ENCODE peak calls at places on chromosome 20, in five cellular contexts. X is activated T-cell treated with anti-CD3 and anti-CD28 coated beads for 1 hour, U is hypothalamus, N is NCI-H1694, F is uterus. B is an unnamed sample.

GRCh38 chr20:10113746-10114145 is 79.0 kb downstream of the ANKEF1 start:
- DNase-seq in X (no peak), U (no peak), N (no peak), F (no peak), B (no peak)

GRCh38 chr20:47380481-47380880 is 24.0 kb upstream of the ZMYND8 start:
- DNase-seq in X (no peak), U (no peak), N (no peak), F (no peak), B (no peak)

GRCh38 chr20:8805737-8806442 is 263.0 kb upstream of the PLCB4 start:
- DNase-seq in X (no peak), U (no peak), N (no peak), F (no peak), B (no peak)

GRCh38 chr20:17460119-17460518 is 71.1 kb downstream of the BFSP1 start:
- DNase-seq in X (no peak), U (no peak), N (no peak), F (no peak), B (no peak)

GRCh38 chr20:50385733-50386640 is 124.2 kb upstream of the PTPN1 start:
- DNase-seq in X (peak), U (no peak), N (no peak), F (no peak), B (no peak)

GRCh38 chr20:32386091-32386490 is 28.0 kb downstream of the ASXL1 start:
- DNase-seq in X (no peak), U (no peak), N (no peak), F (no peak), B (no peak)

GRCh38 chr20:58650181-58650775 is 805 bp upstream of the STX16 start:
- DNase-seq in X (no peak), U (no peak), N (no peak), F (peak), B (no peak)

GRCh38 chr20:467755-468154 is 5.4 kb upstream of the TBC1D20 start:
- DNase-seq in X (no peak), U (no peak), N (no peak), F (no peak), B (no peak)

GRCh38 chr20:3307078-3307477 is 68.1 kb upstream of the SLC4A11 start:
- DNase-seq in X (no peak), U (no peak), N (no peak), F (no peak), B (no peak)

GRCh38 chr20:32457476-32457986 is 99.4 kb downstream of the ASXL1 start:
- DNase-seq in X (no peak), U (peak), N (no peak), F (peak), B (peak)

GRCh38 chr20:29689411-29690225 is 1567.8 kb upstream of the DEFB115 start:
- DNase-seq in X (peak), U (no peak), N (peak), F (no peak), B (no peak)

GRCh38 chr20:33635341-33635740 is 26.8 kb upstream of the C20orf144 start:
- DNase-seq in X (no peak), U (no peak), N (no peak), F (no peak), B (no peak)

GRCh38 chr20:63153254-63154221 is 62.4 kb downstream of the YTHDF1 start:
- DNase-seq in X (no peak), U (no peak), N (no peak), F (no peak), B (no peak)

GRCh38 chr20:51089272-51089671 is 66.4 kb upstream of the KCNG1 start:
- DNase-seq in X (no peak), U (no peak), N (no peak), F (no peak), B (no peak)

GRCh38 chr20:46331612-46332361 is 23.5 kb upstream of the CDH22 start:
- DNase-seq in X (no peak), U (no peak), N (no peak), F (no peak), B (no peak)

GRCh38 chr20:33589059-33589458 is 73.1 kb upstream of the C20orf144 start:
- DNase-seq in X (no peak), U (peak), N (no peak), F (no peak), B (no peak)

GRCh38 chr20:13333793-13334192 is 112.7 kb downstream of the ISM1 start:
- DNase-seq in X (no peak), U (no peak), N (peak), F (no peak), B (no peak)

GRCh38 chr20:21102252-21102609 is 3.9 kb downstream of the LINC00237 start:
- DNase-seq in X (no peak), U (peak), N (no peak), F (no peak), B (peak)

GRCh38 chr20:59005523-59006166 is 1.4 kb downstream of the CTSZ start:
- DNase-seq in X (no peak), U (no peak), N (no peak), F (no peak), B (no peak)

GRCh38 chr20:17210983-17211382 is 15.9 kb upstream of the PCSK2 start:
- DNase-seq in X (no peak), U (no peak), N (no peak), F (no peak), B (no peak)

GRCh38 chr20:39643292-39643691 is 681.1 kb downstream of the DHX35 start:
- DNase-seq in X (no peak), U (no peak), N (no peak), F (no peak), B (no peak)

GRCh38 chr20:36501367-36502006 is 39.8 kb upstream of the MYL9 start:
- DNase-seq in X (no peak), U (no peak), N (no peak), F (no peak), B (no peak)

GRCh38 chr20:22775256-22775655 is 190.9 kb upstream of the FOXA2 start:
- DNase-seq in X (no peak), U (no peak), N (no peak), F (no peak), B (no peak)

GRCh38 chr20:23374441-23374840 is 12.5 kb downstream of the GZF1 start:
- DNase-seq in X (no peak), U (no peak), N (no peak), F (no peak), B (no peak)

GRCh38 chr20:8361008-8361652 is 229.1 kb downstream of the PLCB1 start:
- DNase-seq in X (no peak), U (no peak), N (peak), F (no peak), B (no peak)

GRCh38 chr20:46411637-46412036 is 5.2 kb upstream of the ELMO2 start:
- DNase-seq in X (no peak), U (no peak), N (no peak), F (no peak), B (no peak)

GRCh38 chr20:2108987-2109386 is 7.4 kb downstream of the STK35 start:
- DNase-seq in X (no peak), U (no peak), N (no peak), F (no peak), B (no peak)

GRCh38 chr20:50632236-50632635 is 59.1 kb downstream of the RIPOR3 start:
- DNase-seq in X (no peak), U (no peak), N (no peak), F (no peak), B (no peak)

B was measured in anterior cingulate cortex.